ENCODE peak calls at places on chromosomes 2 and 18, in ten cellular contexts. M, X, Z, N, H, R, D, E, G and B are unnamed samples.

GRCh38 chr2:29322011-29322410 is 206.8 kb downstream of the CLIP4 start:
- DNase-seq in D (no peak), G (no peak), X (peak), Z (no peak), R (no peak), E (peak), H (no peak), M (peak), N (no peak), B (no peak)

GRCh38 chr2:15675456-15676195 is 84.0 kb downstream of the DDX1 start:
- DNase-seq in E (no peak), H (no peak), R (no peak), N (no peak), G (no peak), Z (no peak), D (no peak), X (peak), M (peak), B (no peak)

GRCh38 chr2:157990173-157990572 is 111.5 kb upstream of the UPP2 start:
- DNase-seq in D (no peak), G (no peak), E (no peak), X (no peak), Z (no peak), H (no peak), M (no peak), N (no peak), R (no peak), B (no peak)

GRCh38 chr2:26537826-26538475 is 60.0 kb upstream of the OTOF start:
- DNase-seq in M (peak), H (no peak), N (no peak), X (no peak), G (no peak), Z (no peak), D (no peak), E (no peak), R (peak), B (no peak)

GRCh38 chr2:170123593-170123992 is 54.4 kb upstream of the MYO3B start:
- DNase-seq in G (no peak), D (no peak), N (no peak), H (no peak), Z (no peak), R (no peak), X (peak), E (peak), M (no peak), B (no peak)

GRCh38 chr2:236705295-236706114 is 135.9 kb downstream of the ACKR3 start:
- DNase-seq in M (peak), H (no peak), R (no peak), Z (no peak), X (no peak), D (no peak), N (no peak), E (no peak), G (no peak), B (no peak)

GRCh38 chr2:124692707-124693106 is 667.6 kb downstream of the CNTNAP5 start:
- DNase-seq in X (no peak), G (no peak), Z (no peak), N (no peak), R (no peak), D (no peak), H (no peak), M (no peak), E (no peak), B (no peak)

GRCh38 chr2:45992021-45992745 is 305.0 kb upstream of the EPAS1 start:
- DNase-seq in R (peak), G (no peak), X (peak), H (no peak), D (no peak), M (peak), N (peak), E (peak), Z (no peak), B (no peak)

GRCh38 chr2:229714080-229714735 is at the start of gene DNER:
- DNase-seq in N (no peak), D (no peak), G (peak), R (peak), H (peak), X (no peak), E (no peak), Z (no peak), M (no peak), B (peak)

GRCh38 chr2:69353360-69353759 is 33.7 kb downstream of the GFPT1 start:
- DNase-seq in N (no peak), M (no peak), E (no peak), G (no peak), X (no peak), Z (no peak), D (no peak), H (no peak), R (no peak), B (no peak)

GRCh38 chr2:40004336-40004735 is 225.3 kb upstream of the THUMPD2 start:
- DNase-seq in Z (no peak), H (peak), G (no peak), M (no peak), N (no peak), X (peak), E (peak), R (no peak), D (no peak), B (no peak)

GRCh38 chr2:180840641-180841040 is 139.8 kb upstream of the UBE2E3 start:
- DNase-seq in E (no peak), R (no peak), D (no peak), G (no peak), N (no peak), Z (no peak), H (no peak), X (no peak), M (no peak), B (no peak)

GRCh38 chr2:53632714-53633113 is 134.9 kb upstream of the CHAC2 start:
- DNase-seq in E (peak), M (no peak), D (no peak), R (no peak), N (no peak), G (no peak), Z (no peak), H (no peak), X (peak), B (no peak)

GRCh38 chr18:62999392-62999791 is 284.1 kb downstream of the PHLPP1 start:
- DNase-seq in X (peak), R (peak), D (peak), M (peak), Z (no peak), E (peak), H (no peak), N (no peak), G (no peak), B (no peak)

GRCh38 chr2:200703132-200703925 is 108.4 kb upstream of the BZW1 start:
- DNase-seq in Z (peak), X (peak), E (peak), D (peak), R (no peak), N (peak), H (peak), G (no peak), M (no peak), B (no peak)

GRCh38 chr2:9889812-9890261 is 46.6 kb downstream of the TAF1B start:
- DNase-seq in D (peak), E (peak), Z (no peak), H (no peak), X (no peak), R (no peak), G (no peak), M (no peak), N (no peak), B (no peak)

GRCh38 chr2:203740741-203741363 is 34.4 kb downstream of the CD28 start:
- DNase-seq in H (peak), X (peak), N (no peak), M (no peak), E (peak), Z (no peak), D (no peak), R (no peak), G (peak), B (no peak)

GRCh38 chr2:73985318-73986084 is 791 bp downstream of the TET3 start:
- DNase-seq in E (no peak), R (peak), D (no peak), G (peak), N (peak), Z (no peak), H (peak), X (no peak), M (peak), B (peak)

GRCh38 chr18:26524002-26524401 is 24.4 kb downstream of the KCTD1 start:
- DNase-seq in Z (no peak), R (no peak), X (no peak), N (no peak), D (no peak), E (no peak), M (no peak), H (no peak), G (no peak), B (no peak)

GRCh38 chr2:230496891-230497290 is 80.9 kb downstream of the SP100 start:
- DNase-seq in Z (no peak), N (no peak), X (no peak), D (no peak), R (no peak), G (no peak), E (no peak), H (peak), M (no peak), B (peak)

GRCh38 chr2:234966340-234966739 is 14.5 kb downstream of the SH3BP4 start:
- DNase-seq in D (no peak), N (no peak), Z (no peak), H (no peak), X (no peak), M (no peak), G (no peak), R (no peak), E (no peak), B (no peak)

GRCh38 chr2:240604291-240604938 is 17.9 kb downstream of the CAPN10 start:
- DNase-seq in D (peak), Z (no peak), R (peak), N (peak), M (peak), H (peak), E (peak), G (no peak), X (peak), B (no peak)

GRCh38 chr18:72799106-72799505 is 68.7 kb downstream of the NETO1 start:
- DNase-seq in M (no peak), D (no peak), Z (no peak), G (no peak), X (no peak), H (no peak), R (no peak), E (no peak), N (no peak), B (no peak)

GRCh38 chr2:218073185-218073584 is 4.1 kb downstream of the RUFY4 start:
- DNase-seq in M (no peak), G (no peak), Z (no peak), N (no peak), H (no peak), X (no peak), D (no peak), R (no peak), E (no peak), B (no peak)

GRCh38 chr2:241001413-241002274 is 3.2 kb downstream of the SNED1 start:
- DNase-seq in H (no peak), D (no peak), R (no peak), X (no peak), Z (no peak), E (no peak), N (peak), G (no peak), M (peak), B (no peak)

GRCh38 chr2:156481295-156481694 is 45.1 kb downstream of the GPD2 start:
- DNase-seq in Z (no peak), D (no peak), E (peak), N (no peak), X (no peak), H (no peak), R (no peak), G (no peak), M (no peak), B (no peak)

GRCh38 chr18:57561728-57562423 is 24.6 kb downstream of the FECH start:
- DNase-seq in X (peak), R (no peak), M (no peak), G (peak), E (peak), H (peak), N (no peak), Z (no peak), D (peak), B (no peak)

GRCh38 chr18:37393945-37394609 is 171.5 kb downstream of the CELF4 start:
- DNase-seq in R (peak), E (peak), D (peak), H (no peak), M (peak), Z (no peak), G (no peak), N (peak), X (peak), B (peak)

GRCh38 chr2:232951891-232952290 is 61.2 kb downstream of the NGEF start:
- DNase-seq in Z (no peak), N (no peak), R (no peak), M (no peak), H (no peak), G (no peak), E (peak), D (no peak), X (peak), B (no peak)

GRCh38 chr2:112156152-112156986 is 18.2 kb downstream of the FBLN7 start:
- DNase-seq in H (no peak), X (peak), E (peak), R (no peak), Z (no peak), G (peak), M (peak), D (no peak), N (no peak), B (no peak)

GRCh38 chr2:128551435-128551834 is 232.8 kb upstream of the HS6ST1 start:
- DNase-seq in D (no peak), X (no peak), M (no peak), H (no peak), E (no peak), N (no peak), R (no peak), Z (no peak), G (no peak), B (no peak)

GRCh38 chr18:48535956-48536355 is 2.9 kb upstream of the CTIF start:
- DNase-seq in M (no peak), N (no peak), R (no peak), Z (no peak), H (no peak), D (no peak), X (no peak), G (no peak), E (no peak), B (no peak)

GRCh38 chr2:220849433-220849832 is 722.7 kb downstream of the EPHA4 start:
- DNase-seq in X (no peak), E (no peak), R (no peak), N (no peak), M (no peak), D (no peak), Z (no peak), G (no peak), H (no peak), B (no peak)

GRCh38 chr2:18855027-18855426 is 265.7 kb upstream of the NT5C1B start:
- DNase-seq in M (no peak), R (no peak), N (no peak), X (peak), D (no peak), Z (no peak), H (no peak), G (no peak), E (no peak), B (no peak)

GRCh38 chr2:184599875-184600227 is 1.5 kb downstream of the ZNF804A start:
- DNase-seq in Z (no peak), N (no peak), R (no peak), X (no peak), H (peak), M (no peak), E (no peak), G (no peak), D (peak), B (no peak)

GRCh38 chr2:40367032-40367431 is 84.9 kb downstream of the SLC8A1 start:
- DNase-seq in H (no peak), N (no peak), D (no peak), M (no peak), X (no peak), G (no peak), Z (no peak), E (no peak), R (no peak), B (no peak)

GRCh38 chr2:223469270-223470057 is 132.7 kb downstream of the SCG2 start:
- DNase-seq in H (no peak), Z (no peak), N (no peak), M (peak), X (peak), E (peak), R (peak), G (no peak), D (no peak), B (no peak)

GRCh38 chr2:113240915-113241911 is 37.5 kb downstream of the PAX8 start:
- DNase-seq in M (peak), N (peak), G (no peak), X (peak), Z (no peak), D (peak), R (peak), H (no peak), E (peak), B (no peak)

GRCh38 chr2:25301453-25302352 is 40.0 kb downstream of the DNMT3A start:
- DNase-seq in Z (peak), N (no peak), H (peak), G (peak), M (no peak), D (peak), E (peak), R (peak), X (peak), B (peak)

GRCh38 chr2:3806730-3807129 is 103.4 kb downstream of the DCDC2C start:
- DNase-seq in R (no peak), H (no peak), M (no peak), Z (no peak), X (no peak), D (no peak), N (no peak), E (no peak), G (no peak), B (no peak)

GRCh38 chr2:3807853-3808252 is 104.5 kb downstream of the DCDC2C start:
- DNase-seq in X (peak), Z (no peak), E (no peak), N (no peak), M (no peak), D (no peak), H (no peak), G (no peak), R (no peak), B (no peak)

GRCh38 chr2:3801506-3801905 is 98.1 kb downstream of the DCDC2C start:
- DNase-seq in R (no peak), N (no peak), G (no peak), H (no peak), Z (no peak), M (no peak), X (no peak), D (no peak), E (no peak), B (no peak)

GRCh38 chr2:3805120-3805519 is 101.7 kb downstream of the DCDC2C start:
- DNase-seq in X (no peak), N (no peak), R (no peak), M (no peak), Z (no peak), E (no peak), D (no peak), H (no peak), G (no peak), B (no peak)
- TF ChIP-seq CTCF in X (no peak), N (no peak), R (no peak), M (no peak), Z (peak), E (no peak), D (peak), H (peak), G (no peak), B (peak)

GRCh38 chr2:89819809-89820208 is 1128.3 kb downstream of the RPIA start:
- DNase-seq in R (no peak), N (no peak), M (no peak), H (no peak), Z (no peak), E (no peak), X (no peak), G (no peak), D (no peak), B (no peak)
- H3K4me3 ChIP-seq in R (no peak), N (no peak), M (no peak), H (no peak), Z (no peak), E (no peak), X (no peak), G (no peak), D (no peak), B (no peak)

DNA sequence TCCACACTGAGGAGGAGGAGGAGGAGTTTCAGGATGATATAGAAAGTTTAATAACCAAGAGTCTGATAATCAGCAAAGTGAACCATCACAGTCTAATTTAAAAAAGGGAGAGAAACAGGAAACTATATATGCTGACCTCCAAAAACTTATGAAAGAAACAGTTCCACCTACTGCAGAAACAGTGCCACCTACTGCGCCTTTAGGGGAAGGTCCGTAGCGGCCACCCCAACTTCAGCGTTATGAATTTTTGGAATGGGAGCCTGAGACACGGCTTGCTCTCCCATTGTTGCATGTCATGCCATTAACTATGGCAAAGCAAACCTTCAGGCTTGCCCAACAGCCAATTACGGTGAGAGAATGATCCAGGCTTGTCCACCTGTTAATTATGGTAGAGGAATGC is 1719.2 kb upstream of the LRRTM1 start:
- DNase-seq in R (no peak), N (no peak), D (no peak), M (no peak), G (no peak), X (no peak), H (no peak), E (no peak), Z (no peak), B (no peak)
- TF ChIP-seq CTCF in R (no peak), N (no peak), D (no peak), M (no peak), G (no peak), X (no peak), H (peak), E (no peak), Z (no peak), B (no peak)

GRCh38 chr2:20424300-20425290 is 22.3 kb upstream of the RHOB start:
- DNase-seq in X (peak), G (no peak), Z (peak), R (peak), D (peak), N (no peak), H (peak), M (peak), E (peak), B (peak)
- H3K4me3 ChIP-seq in X (no peak), G (no peak), Z (peak), R (no peak), D (no peak), N (no peak), H (peak), M (no peak), E (no peak), B (peak)

GRCh38 chr18:12079504-12080237 is 14.0 kb upstream of the ANKRD62 start:
- DNase-seq in X (peak), Z (no peak), R (no peak), H (no peak), N (no peak), G (no peak), D (peak), E (peak), M (no peak), B (no peak)

GRCh38 chr18:12076424-12077140 is 17.1 kb upstream of the ANKRD62 start:
- DNase-seq in H (no peak), R (no peak), M (no peak), E (peak), N (no peak), D (no peak), Z (no peak), G (no peak), X (peak), B (peak)

DNA sequence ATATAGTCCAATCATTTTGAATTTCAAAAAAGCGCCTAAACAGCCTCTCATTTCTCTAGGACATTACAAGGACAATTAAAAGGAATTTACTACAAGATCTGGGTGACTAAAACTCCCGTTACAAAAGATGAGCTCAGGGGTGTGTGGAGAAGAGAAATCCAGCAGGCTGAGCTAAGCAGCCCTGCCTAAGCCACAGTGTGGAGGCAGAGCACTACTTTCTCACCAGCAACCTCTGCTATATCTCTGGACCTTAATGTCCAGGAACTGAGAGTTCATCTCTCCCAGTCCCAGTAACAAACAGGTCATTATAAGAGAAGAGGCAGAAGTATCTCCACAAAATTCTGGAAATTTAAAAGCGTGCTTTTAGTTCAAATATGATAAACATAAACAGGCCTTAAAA is 18.9 kb upstream of the ANKRD62 start:
- DNase-seq in G (no peak), N (no peak), R (no peak), M (no peak), E (peak), D (no peak), H (no peak), Z (no peak), X (peak), B (no peak)
- TF ChIP-seq CTCF in G (no peak), N (no peak), R (no peak), M (no peak), E (peak), D (no peak), H (no peak), Z (no peak), X (peak), B (no peak)

GRCh38 chr2:174120346-174120745 is 128.0 kb downstream of the OLA1 start:
- DNase-seq in R (no peak), M (no peak), Z (no peak), N (no peak), G (no peak), D (peak), H (no peak), X (no peak), E (peak), B (no peak)
- H3K4me3 ChIP-seq in R (no peak), M (no peak), Z (no peak), N (no peak), G (no peak), D (no peak), H (no peak), X (no peak), E (no peak), B (no peak)

GRCh38 chr18:21851327-21851961 is 110.9 kb downstream of the MIB1 start:
- DNase-seq in E (peak), R (no peak), H (peak), Z (no peak), N (no peak), M (no peak), X (peak), D (peak), G (no peak), B (no peak)
- TF ChIP-seq CTCF in E (peak), R (no peak), H (peak), Z (no peak), N (no peak), M (peak), X (peak), D (peak), G (peak), B (peak)